ENCODE peak calls at places on chromosomes 2 and 18, in five cellular contexts. O, T, D, E and I are unnamed samples.

GRCh38 chr2:39243469-39244123 is at the start of gene CDKL4:
- DNase-seq in O (no peak), T (no peak), D (no peak), E (no peak), I (no peak)

GRCh38 chr2:46062637-46063412 is 234.4 kb upstream of the EPAS1 start:
- DNase-seq in O (peak), T (peak), D (peak), E (peak), I (peak)

GRCh38 chr2:228039752-228040534 is 141.5 kb downstream of the SPHKAP start:
- DNase-seq in O (no peak), T (no peak), D (peak), E (no peak), I (no peak)

GRCh38 chr2:235433860-235434259 is 60.0 kb upstream of the AGAP1 start:
- DNase-seq in O (no peak), T (peak), D (no peak), E (peak), I (no peak)

GRCh38 chr2:106269591-106270291 is 75.6 kb upstream of the UXS1 start:
- DNase-seq in O (no peak), T (no peak), D (no peak), E (peak), I (no peak)

GRCh38 chr18:73752546-73752945 is 395.1 kb downstream of the FBXO15 start:
- DNase-seq in O (peak), T (no peak), D (no peak), E (no peak), I (no peak)

GRCh38 chr18:6521804-6522418 is 107.2 kb upstream of the L3MBTL4 start:
- DNase-seq in O (peak), T (peak), D (peak), E (no peak), I (no peak)

GRCh38 chr2:101736861-101737291 is 39.4 kb downstream of the MAP4K4 start:
- DNase-seq in O (peak), T (no peak), D (no peak), E (no peak), I (no peak)

GRCh38 chr2:73307720-73308119 is 14.4 kb upstream of the EGR4 start:
- DNase-seq in O (no peak), T (no peak), D (no peak), E (no peak), I (no peak)

GRCh38 chr2:45331034-45331786 is 279.9 kb downstream of the SRBD1 start:
- DNase-seq in O (no peak), T (peak), D (no peak), E (no peak), I (no peak)

GRCh38 chr18:46771141-46771540 is 14.3 kb upstream of the ST8SIA5 start:
- DNase-seq in O (no peak), T (no peak), D (no peak), E (no peak), I (no peak)

GRCh38 chr2:170226216-170226615 is 48.3 kb downstream of the MYO3B start:
- DNase-seq in O (no peak), T (no peak), D (no peak), E (no peak), I (no peak)

GRCh38 chr2:43685350-43685749 is 9.1 kb upstream of the C1GALT1C1L start:
- DNase-seq in O (no peak), T (no peak), D (no peak), E (no peak), I (no peak)

GRCh38 chr2:179842498-179843153 is 18.8 kb downstream of the ZNF385B start:
- DNase-seq in O (no peak), T (peak), D (peak), E (no peak), I (no peak)

GRCh38 chr18:3502650-3503049 is 52.7 kb downstream of the TGIF1 start:
- DNase-seq in O (no peak), T (no peak), D (no peak), E (no peak), I (no peak)
- H3K4me3 ChIP-seq in O (no peak), T (no peak), D (no peak), E (no peak), I (no peak)

DNA sequence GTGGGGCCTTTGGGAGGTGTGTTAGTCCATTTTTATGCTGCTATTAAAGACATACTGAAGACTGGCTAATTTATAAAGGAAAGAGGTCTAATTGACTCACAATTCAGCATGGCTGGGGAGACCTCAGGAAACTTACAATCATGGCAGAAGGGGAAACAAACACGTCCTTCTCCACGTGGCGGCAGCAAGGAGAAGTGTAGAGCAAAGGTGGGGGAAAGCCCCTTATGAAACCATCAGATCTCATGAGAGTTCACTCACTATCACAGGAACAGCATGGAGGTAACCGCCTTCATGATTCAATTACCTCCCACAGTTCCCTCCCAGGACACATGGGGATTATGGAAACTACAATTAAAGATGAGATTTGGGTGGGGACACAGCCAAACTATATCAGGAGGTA is 187.1 kb upstream of the OSR1 start:
- DNase-seq in O (no peak), T (no peak), D (no peak), E (no peak), I (no peak)
- TF ChIP-seq CTCF in O (no peak), T (peak), D (no peak), E (no peak), I (no peak)

GRCh38 chr2:238428866-238429265 is 2.1 kb downstream of the ASB1 start:
- DNase-seq in O (no peak), T (no peak), D (no peak), E (no peak), I (no peak)
- H3K4me3 ChIP-seq in O (peak), T (peak), D (no peak), E (no peak), I (no peak)

GRCh38 chr2:57204364-57204763 is 842.2 kb upstream of the VRK2 start:
- DNase-seq in O (no peak), T (peak), D (no peak), E (no peak), I (no peak)
- TF ChIP-seq CTCF in O (no peak), T (no peak), D (no peak), E (no peak), I (peak)

GRCh38 chr2:181679544-181679979 is 755 bp downstream of the NEUROD1 start:
- DNase-seq in O (no peak), T (peak), D (no peak), E (no peak), I (no peak)
- H3K4me3 ChIP-seq in O (no peak), T (no peak), D (no peak), E (no peak), I (no peak)

GRCh38 chr2:237702439-237703397 is 75.3 kb downstream of the LRRFIP1 start:
- DNase-seq in O (no peak), T (peak), D (no peak), E (peak), I (no peak)
- TF ChIP-seq CTCF in O (no peak), T (peak), D (no peak), E (no peak), I (peak)

GRCh38 chr18:67583621-67584020 is 67.1 kb upstream of the DSEL start:
- DNase-seq in O (no peak), T (no peak), D (no peak), E (no peak), I (no peak)
- H3K4me3 ChIP-seq in O (no peak), T (peak), D (no peak), E (no peak), I (no peak)

DNA sequence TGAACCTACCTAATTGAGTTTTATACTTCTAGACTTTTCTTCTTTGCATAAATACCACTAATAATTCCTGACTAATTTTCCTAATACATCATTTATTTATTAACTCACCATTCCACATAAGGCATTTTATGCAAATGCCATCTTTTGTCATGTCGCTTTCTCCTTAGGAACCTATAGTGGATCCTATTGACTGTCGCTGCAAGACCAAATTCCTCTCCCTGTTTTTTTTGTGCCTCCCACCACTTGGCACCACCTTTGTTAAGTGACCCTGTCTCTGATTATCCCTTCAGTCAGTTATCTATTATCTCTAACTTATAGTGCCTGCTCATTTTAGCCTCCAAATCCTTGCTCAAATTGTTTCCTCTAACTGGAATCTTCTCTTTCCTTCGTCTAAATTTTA is 19.5 kb downstream of the UNC80 start:
- DNase-seq in O (no peak), T (no peak), D (no peak), E (no peak), I (no peak)
- TF ChIP-seq CTCF in O (no peak), T (no peak), D (no peak), E (no peak), I (no peak)

DNA sequence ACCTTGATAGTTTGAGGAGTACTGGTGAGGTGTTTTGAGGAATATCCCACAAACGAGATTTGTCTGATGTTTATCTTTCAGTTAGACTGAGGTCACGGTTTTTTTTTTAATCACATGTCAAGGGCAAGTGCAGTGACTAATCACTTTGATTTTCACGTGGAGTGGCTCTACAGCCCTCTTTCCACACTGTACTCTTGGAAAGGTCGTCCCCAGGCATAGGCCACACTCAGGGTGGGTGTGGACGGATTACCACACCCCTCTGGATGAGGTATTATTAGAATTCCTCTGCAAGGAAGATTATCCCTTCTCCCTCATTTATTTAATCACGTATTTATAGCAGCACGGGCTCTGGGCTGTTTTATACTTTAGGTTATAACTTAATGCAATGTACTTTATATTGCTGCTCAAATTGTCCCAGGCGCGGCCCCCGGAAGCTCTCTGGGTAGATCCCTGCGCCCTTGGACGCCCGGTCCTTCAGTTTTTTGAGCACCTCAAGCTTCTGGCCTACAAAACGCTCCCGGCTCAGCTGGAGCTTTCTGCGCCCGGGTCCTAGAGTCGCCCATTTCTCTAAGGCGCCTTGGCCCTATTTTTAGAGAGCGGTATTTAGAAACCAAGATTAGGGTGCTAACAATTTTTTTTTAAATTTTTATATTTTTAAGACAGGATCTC is 515 bp upstream of the PLEKHB2 start:
- DNase-seq in O (no peak), T (no peak), D (peak), E (peak), I (no peak)
- H3K4me3 ChIP-seq in O (peak), T (peak), D (peak), E (peak), I (peak)

GRCh38 chr2:100482741-100483140 is 12.5 kb downstream of the NMS start:
- DNase-seq in O (no peak), T (peak), D (peak), E (no peak), I (no peak)

GRCh38 chr2:100483892-100484291 is 13.6 kb downstream of the NMS start:
- DNase-seq in O (no peak), T (no peak), D (no peak), E (no peak), I (no peak)

DNA sequence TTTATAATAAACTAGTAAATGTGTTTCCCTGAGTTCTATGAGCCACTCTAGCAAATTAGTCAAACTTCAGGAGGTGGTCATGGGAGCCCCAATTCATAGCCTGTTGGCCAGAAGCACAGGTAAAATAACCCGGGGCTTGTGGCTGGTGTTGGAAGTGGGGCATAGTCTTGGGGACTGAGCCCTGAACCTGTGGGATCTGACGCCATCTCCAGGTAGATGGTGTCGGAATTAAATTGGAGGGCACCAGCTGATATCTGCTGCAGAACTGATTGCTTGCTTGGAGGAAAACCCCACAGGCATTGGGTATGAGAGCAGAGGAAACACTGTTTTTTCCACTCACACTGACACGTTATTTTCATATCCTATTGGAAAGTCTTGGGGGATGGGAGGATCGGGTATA is 14.1 kb downstream of the NMS start:
- DNase-seq in O (no peak), T (no peak), D (no peak), E (no peak), I (no peak)
- TF ChIP-seq CTCF in O (no peak), T (no peak), D (no peak), E (no peak), I (no peak)